ENCODE peak calls at places on chromosomes 4 and X, in ten cellular contexts. S is suprapubic skin; H is heart right ventricle; B is aorta; A is uterus; I is ascending aorta; R is fibroblast of lung; N is CD8-positive, alpha-beta T cell; Z is upper lobe of right lung; X is mesenchymal stem cell. D is an unnamed sample. For H3K4me1, H3K27me3 and H3K36me3, the result is how much of the 10 kb centered on the place peaks cover.

GRCh38 chr4:27763830-27764525 is 903.3 kb downstream of the STIM2 start:
- DNase-seq in S (no peak), H (no peak), B (no peak), A (no peak), I (no peak), R (no peak), N (no peak), Z (no peak), X (no peak), D (no peak)

GRCh38 chr4:81319657-81320056 is 104.6 kb upstream of the PRKG2 start:
- DNase-seq in S (no peak), H (no peak), B (no peak), A (no peak), I (no peak), R (no peak), N (no peak), Z (no peak), X (no peak), D (no peak)

GRCh38 chr4:2416564-2417195 is 1.8 kb downstream of the ZFYVE28 start:
- DNase-seq in S (no peak), H (no peak), B (no peak), A (no peak), I (no peak), R (peak), N (no peak), Z (peak), X (peak), D (peak)

GRCh38 chr4:164169591-164169990 is 584.3 kb upstream of the SMIM31 start:
- DNase-seq in S (no peak), H (no peak), B (no peak), A (no peak), I (no peak), R (peak), N (no peak), Z (no peak), X (peak), D (no peak)

GRCh38 chr4:156746111-156746510 is 225.5 kb downstream of the PDGFC start:
- DNase-seq in S (no peak), H (no peak), B (no peak), A (no peak), I (no peak), R (no peak), N (no peak), Z (no peak), X (no peak), D (no peak)

GRCh38 chr4:186738421-186738820 is 14.8 kb upstream of the FAT1 start:
- DNase-seq in S (no peak), H (no peak), B (no peak), A (no peak), I (no peak), R (no peak), N (no peak), Z (no peak), X (no peak), D (no peak)

GRCh38 chrX:155028192-155028591 is 1.5 kb downstream of the FUNDC2 start:
- DNase-seq in S (no peak), H (no peak), B (no peak), A (no peak), I (no peak), R (no peak), N (no peak), Z (no peak), X (no peak), D (peak)

GRCh38 chr4:31803511-31804195 is 1083.5 kb downstream of the PCDH7 start:
- DNase-seq in S (no peak), H (no peak), B (no peak), A (no peak), I (no peak), R (peak), N (no peak), Z (no peak), X (peak), D (peak)

GRCh38 chr4:128353791-128354190 is 66.2 kb upstream of the PGRMC2 start:
- DNase-seq in S (no peak), H (no peak), B (no peak), A (no peak), I (no peak), R (peak), N (no peak), Z (no peak), X (peak), D (peak)

GRCh38 chrX:129721870-129722269 is 16.9 kb upstream of the XPNPEP2 start:
- DNase-seq in S (no peak), H (no peak), B (no peak), A (no peak), I (no peak), R (no peak), N (no peak), Z (no peak), X (no peak), D (no peak)

GRCh38 chrX:103398321-103398937 is 22.1 kb downstream of the BEX3 start:
- DNase-seq in S (no peak), H (no peak), B (no peak), A (no peak), I (no peak), R (peak), N (no peak), Z (no peak), X (peak), D (peak)

GRCh38 chr4:109472343-109472761 is 38.7 kb downstream of the SEC24B start:
- DNase-seq in S (no peak), H (no peak), B (no peak), A (no peak), I (no peak), R (peak), N (no peak), Z (no peak), X (peak), D (peak)

DNA sequence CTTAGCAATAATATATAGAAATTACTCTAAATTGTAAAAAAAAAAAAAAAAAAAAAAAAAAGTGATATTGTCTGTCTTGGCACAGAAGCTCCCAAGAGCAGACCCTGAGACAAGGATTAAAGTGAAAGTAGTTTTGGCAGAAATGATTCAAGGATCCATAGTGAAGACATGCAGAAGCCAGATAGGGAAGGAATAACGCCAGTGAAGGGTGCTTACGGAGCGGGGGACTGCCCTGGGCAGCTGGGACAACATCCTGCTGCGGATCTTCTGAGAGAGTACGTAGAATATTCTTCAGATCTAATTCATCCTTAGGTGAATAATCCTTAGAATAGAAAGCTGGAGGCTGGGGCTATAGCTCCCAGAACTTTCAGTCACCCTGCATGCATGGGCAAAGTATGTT is 39.8 kb downstream of the ARHGAP24 start:
- DNase-seq in S (no peak), H (no peak), B (no peak), A (no peak), I (no peak), R (no peak), N (no peak), Z (no peak), X (no peak), D (no peak)
- H3K4me1 ChIP-seq in S (under half), H (under half), B (under half), A (under half), I (under half), R (under half), N (under half), Z (under half), X (under half), D (under half)

DNA sequence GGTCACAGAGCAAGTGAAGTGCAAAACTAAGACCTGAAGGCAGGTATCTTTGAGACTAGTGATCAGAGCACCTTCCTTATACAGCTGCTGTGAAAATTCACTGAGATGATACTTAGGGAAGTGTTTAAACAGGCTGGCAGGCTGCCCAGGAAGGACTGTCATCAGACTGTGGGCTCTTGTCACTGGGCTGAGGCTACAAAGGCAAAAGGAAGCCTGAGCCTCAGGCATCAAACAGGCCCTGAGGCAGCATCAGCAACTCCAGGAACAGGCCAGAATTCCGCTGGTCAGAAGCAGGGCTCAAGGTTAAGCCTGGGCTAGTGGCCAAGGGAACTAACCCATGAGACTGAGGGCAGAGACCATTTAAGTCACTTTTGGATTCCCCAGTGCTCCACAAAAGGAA is 12.9 kb downstream of the PJA1 start:
- DNase-seq in S (no peak), H (no peak), B (peak), A (no peak), I (peak), R (no peak), N (no peak), Z (no peak), X (peak), D (no peak)
- H3K27me3 ChIP-seq in S (under half), H (under half), B (under half), A (under half), I (under half), R (under half), N (under half), Z (under half), X (half or more), D (under half)

GRCh38 chr4:69714086-69714485 is 46.3 kb downstream of the SULT1B1 start:
- DNase-seq in S (no peak), H (no peak), B (no peak), A (no peak), I (no peak), R (no peak), N (no peak), Z (no peak), X (no peak), D (no peak)
- H3K36me3 ChIP-seq in S (under half), H (under half), B (under half), A (under half), I (under half), R (under half), N (under half), Z (under half), X (under half), D (under half)

GRCh38 chr4:36549256-36549655 is 267.8 kb downstream of the DTHD1 start:
- DNase-seq in S (no peak), H (no peak), B (no peak), A (no peak), I (no peak), R (no peak), N (no peak), Z (no peak), X (no peak), D (no peak)
- H3K4me1 ChIP-seq in S (under half), H (under half), B (under half), A (under half), I (under half), R (under half), N (under half), Z (under half), X (under half), D (under half)

GRCh38 chr4:183801460-183802168 is 103.5 kb upstream of the STOX2 start:
- DNase-seq in S (no peak), H (no peak), B (no peak), A (no peak), I (no peak), R (no peak), N (no peak), Z (peak), X (no peak), D (no peak)

GRCh38 chr4:183798249-183798920 is 106.7 kb upstream of the STOX2 start:
- DNase-seq in S (no peak), H (no peak), B (no peak), A (no peak), I (no peak), R (no peak), N (no peak), Z (peak), X (no peak), D (no peak)

GRCh38 chr4:183797445-183798248 is 107.5 kb upstream of the STOX2 start:
- DNase-seq in S (no peak), H (peak), B (no peak), A (no peak), I (no peak), R (peak), N (no peak), Z (peak), X (no peak), D (peak)

GRCh38 chr4:183797041-183797444 is 108.1 kb upstream of the STOX2 start:
- DNase-seq in S (no peak), H (peak), B (no peak), A (no peak), I (no peak), R (no peak), N (no peak), Z (peak), X (no peak), D (no peak)

GRCh38 chr4:183798921-183799307 is 106.2 kb upstream of the STOX2 start:
- DNase-seq in S (no peak), H (no peak), B (no peak), A (no peak), I (no peak), R (no peak), N (no peak), Z (no peak), X (no peak), D (no peak)
- H3K27me3 ChIP-seq in S (under half), H (under half), B (under half), A (under half), I (under half), R (under half), N (under half), Z (under half), X (half or more), D (under half)

DNA sequence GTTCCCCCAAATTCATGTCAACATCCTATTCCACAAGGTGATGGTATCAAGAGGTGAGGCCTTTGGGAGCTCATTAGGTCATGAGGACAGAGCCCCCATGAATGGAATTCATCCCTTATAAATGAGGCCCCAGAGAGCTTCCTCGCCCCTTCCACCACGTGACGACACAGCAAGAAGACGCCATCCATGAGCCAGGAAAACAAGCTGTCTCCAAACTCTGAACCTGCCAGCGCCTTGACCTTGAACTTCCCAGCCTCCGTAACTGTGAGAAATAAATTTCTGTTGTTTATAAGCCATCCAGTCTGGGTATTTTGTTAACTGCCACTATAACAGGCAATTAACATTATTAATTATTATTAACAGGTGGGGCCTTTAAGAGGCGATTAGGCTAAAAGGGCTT is 5.8 kb downstream of the AGA start:
- DNase-seq in S (no peak), H (no peak), B (no peak), A (no peak), I (no peak), R (no peak), N (no peak), Z (no peak), X (no peak), D (no peak)
- H3K36me3 ChIP-seq in S (under half), H (under half), B (under half), A (under half), I (under half), R (under half), N (under half), Z (half or more), X (under half), D (under half)